ENCODE peak calls at places on chromosomes 6 and 20, in nine cellular contexts. One of them, this sample, is unnamed.
A peak's percentile ranks its signal among the peaks of the same experiment; 100 is the strongest.

GRCh38 chr6:42197574-42198362 is 3.0 kb upstream of the GUCA1B start:
- DNase-seq in NCI-H1417: no peak
- DNase-seq in ELF-1: no peak
- DNase-seq in PC-3: peak; percentile 94
- DNase-seq in HT1080: peak; percentile 78
- DNase-seq in NCI-H524 treated with DMSO at 0.1 percent for 48 hours: peak; percentile 62
- DNase-seq in dorsolateral prefrontal cortex: no peak
- DNase-seq in endodermal cell: no peak
- DNase-seq in astrocyte: peak; percentile 83
- DNase-seq in this sample: no peak

GRCh38 chr6:167898673-167899311 is 72.1 kb downstream of the AFDN start:
- DNase-seq in astrocyte: peak; percentile 39
- DNase-seq in PC-3: peak; percentile 59
- DNase-seq in ELF-1: no peak
- DNase-seq in endodermal cell: no peak
- DNase-seq in dorsolateral prefrontal cortex: no peak
- DNase-seq in HT1080: peak; percentile 33
- DNase-seq in NCI-H1417: peak; percentile 22
- DNase-seq in NCI-H524 treated with DMSO at 0.1 percent for 48 hours: no peak
- DNase-seq in this sample: no peak

GRCh38 chr6:3383525-3383924 is 73.3 kb downstream of the SLC22A23 start:
- DNase-seq in astrocyte: peak; percentile 62
- DNase-seq in ELF-1: no peak
- DNase-seq in NCI-H524 treated with DMSO at 0.1 percent for 48 hours: no peak
- DNase-seq in PC-3: peak; percentile 85
- DNase-seq in HT1080: peak; percentile 56
- DNase-seq in endodermal cell: no peak
- DNase-seq in NCI-H1417: no peak
- DNase-seq in dorsolateral prefrontal cortex: no peak
- DNase-seq in this sample: no peak

GRCh38 chr6:2768696-2769095 is 3.5 kb downstream of the WRNIP1 start:
- DNase-seq in PC-3: peak; percentile 42
- DNase-seq in astrocyte: no peak
- DNase-seq in HT1080: no peak
- DNase-seq in endodermal cell: no peak
- DNase-seq in NCI-H1417: no peak
- DNase-seq in dorsolateral prefrontal cortex: no peak
- DNase-seq in NCI-H524 treated with DMSO at 0.1 percent for 48 hours: no peak
- DNase-seq in ELF-1: no peak
- DNase-seq in this sample: no peak

GRCh38 chr6:39422273-39422672 is 99.8 kb upstream of the KCNK16 start:
- DNase-seq in NCI-H524 treated with DMSO at 0.1 percent for 48 hours: no peak
- DNase-seq in endodermal cell: no peak
- DNase-seq in HT1080: no peak
- DNase-seq in astrocyte: no peak
- DNase-seq in PC-3: no peak
- DNase-seq in dorsolateral prefrontal cortex: no peak
- DNase-seq in ELF-1: no peak
- DNase-seq in NCI-H1417: no peak
- DNase-seq in this sample: no peak

GRCh38 chr6:26056583-26057350 is 30.5 kb upstream of the HFE start:
- DNase-seq in endodermal cell: peak; percentile 68
- DNase-seq in ELF-1: peak; percentile 69
- DNase-seq in HT1080: no peak
- DNase-seq in NCI-H1417: peak; percentile 69
- DNase-seq in dorsolateral prefrontal cortex: no peak
- DNase-seq in astrocyte: no peak
- DNase-seq in NCI-H524 treated with DMSO at 0.1 percent for 48 hours: no peak
- DNase-seq in PC-3: peak; percentile 48
- DNase-seq in this sample: no peak

GRCh38 chr20:17872920-17873319 is 95.7 kb downstream of the SNX5 start:
- DNase-seq in astrocyte: no peak
- DNase-seq in NCI-H524 treated with DMSO at 0.1 percent for 48 hours: no peak
- DNase-seq in PC-3: no peak
- DNase-seq in HT1080: no peak
- DNase-seq in endodermal cell: no peak
- DNase-seq in ELF-1: no peak
- DNase-seq in dorsolateral prefrontal cortex: no peak
- DNase-seq in NCI-H1417: no peak
- DNase-seq in this sample: no peak

GRCh38 chr6:52365871-52366540 is 4.1 kb downstream of the PAQR8 start:
- DNase-seq in astrocyte: no peak
- DNase-seq in HT1080: no peak
- DNase-seq in dorsolateral prefrontal cortex: no peak
- DNase-seq in ELF-1: no peak
- DNase-seq in endodermal cell: no peak
- DNase-seq in PC-3: no peak
- DNase-seq in NCI-H524 treated with DMSO at 0.1 percent for 48 hours: no peak
- DNase-seq in NCI-H1417: no peak
- DNase-seq in this sample: no peak

GRCh38 chr6:24923885-24924401 is 11.8 kb downstream of the RIPOR2 start:
- DNase-seq in NCI-H1417: no peak
- DNase-seq in astrocyte: no peak
- DNase-seq in PC-3: no peak
- DNase-seq in HT1080: no peak
- DNase-seq in endodermal cell: peak; percentile 74
- DNase-seq in ELF-1: peak; percentile 68
- DNase-seq in dorsolateral prefrontal cortex: no peak
- DNase-seq in NCI-H524 treated with DMSO at 0.1 percent for 48 hours: no peak
- DNase-seq in this sample: peak; percentile 51

GRCh38 chr6:107132330-107132954 is 17.1 kb upstream of the BEND3 start:
- DNase-seq in dorsolateral prefrontal cortex: peak; percentile 30
- DNase-seq in astrocyte: no peak
- DNase-seq in HT1080: peak; percentile 39
- DNase-seq in PC-3: peak; percentile 53
- DNase-seq in NCI-H1417: peak; percentile 36
- DNase-seq in endodermal cell: peak; percentile 65
- DNase-seq in NCI-H524 treated with DMSO at 0.1 percent for 48 hours: no peak
- DNase-seq in ELF-1: no peak
- DNase-seq in this sample: no peak

GRCh38 chr6:87806098-87806497 is 104.1 kb upstream of the AKIRIN2 start:
- DNase-seq in dorsolateral prefrontal cortex: no peak
- DNase-seq in HT1080: no peak
- DNase-seq in PC-3: no peak
- DNase-seq in NCI-H524 treated with DMSO at 0.1 percent for 48 hours: no peak
- DNase-seq in NCI-H1417: no peak
- DNase-seq in endodermal cell: no peak
- DNase-seq in astrocyte: no peak
- DNase-seq in ELF-1: no peak
- DNase-seq in this sample: no peak

GRCh38 chr20:49397525-49397924 is 84.9 kb downstream of the KCNB1 start:
- DNase-seq in dorsolateral prefrontal cortex: no peak
- DNase-seq in PC-3: peak; percentile 50
- DNase-seq in HT1080: peak; percentile 69
- DNase-seq in astrocyte: no peak
- DNase-seq in NCI-H1417: no peak
- DNase-seq in endodermal cell: no peak
- DNase-seq in NCI-H524 treated with DMSO at 0.1 percent for 48 hours: no peak
- DNase-seq in ELF-1: peak; percentile 71
- DNase-seq in this sample: no peak

GRCh38 chr6:7087491-7087979 is 20.2 kb upstream of the RREB1 start:
- DNase-seq in endodermal cell: no peak
- DNase-seq in dorsolateral prefrontal cortex: no peak
- DNase-seq in HT1080: no peak
- DNase-seq in NCI-H524 treated with DMSO at 0.1 percent for 48 hours: no peak
- DNase-seq in NCI-H1417: no peak
- DNase-seq in PC-3: no peak
- DNase-seq in astrocyte: no peak
- DNase-seq in ELF-1: no peak
- DNase-seq in this sample: no peak

GRCh38 chr20:23415958-23416583 is 5.2 kb downstream of the NAPB start:
- DNase-seq in NCI-H1417: no peak
- DNase-seq in HT1080: no peak
- DNase-seq in NCI-H524 treated with DMSO at 0.1 percent for 48 hours: no peak
- DNase-seq in astrocyte: peak; percentile 26
- DNase-seq in endodermal cell: no peak
- DNase-seq in PC-3: no peak
- DNase-seq in ELF-1: no peak
- DNase-seq in dorsolateral prefrontal cortex: no peak
- DNase-seq in this sample: no peak

GRCh38 chr20:9903048-9903651 is 64.3 kb upstream of the PAK5 start:
- DNase-seq in NCI-H524 treated with DMSO at 0.1 percent for 48 hours: no peak
- DNase-seq in ELF-1: peak; percentile 6
- DNase-seq in endodermal cell: peak; percentile 76
- DNase-seq in NCI-H1417: no peak
- DNase-seq in dorsolateral prefrontal cortex: no peak
- DNase-seq in HT1080: no peak
- DNase-seq in astrocyte: no peak
- DNase-seq in PC-3: peak; percentile 30
- DNase-seq in this sample: peak; percentile 55

GRCh38 chr20:14700641-14700965 is 363.2 kb upstream of the FLRT3 start:
- DNase-seq in ELF-1: no peak
- DNase-seq in endodermal cell: no peak
- DNase-seq in PC-3: peak; percentile 70
- DNase-seq in HT1080: peak; percentile 53
- DNase-seq in astrocyte: peak; percentile 0
- DNase-seq in NCI-H1417: no peak
- DNase-seq in dorsolateral prefrontal cortex: peak; percentile 13
- DNase-seq in NCI-H524 treated with DMSO at 0.1 percent for 48 hours: no peak
- DNase-seq in this sample: no peak

GRCh38 chr6:100296810-100297544 is 167.7 kb downstream of the SIM1 start:
- DNase-seq in endodermal cell: no peak
- DNase-seq in NCI-H524 treated with DMSO at 0.1 percent for 48 hours: no peak
- DNase-seq in dorsolateral prefrontal cortex: no peak
- DNase-seq in ELF-1: no peak
- DNase-seq in HT1080: peak; percentile 83
- DNase-seq in astrocyte: peak; percentile 91
- DNase-seq in NCI-H1417: no peak
- DNase-seq in PC-3: peak; percentile 66
- DNase-seq in this sample: no peak

GRCh38 chr20:21395666-21396044 is 1.7 kb downstream of the NKX2-4 start:
- DNase-seq in NCI-H1417: no peak
- DNase-seq in NCI-H524 treated with DMSO at 0.1 percent for 48 hours: no peak
- DNase-seq in ELF-1: peak; percentile 55
- DNase-seq in HT1080: no peak
- DNase-seq in dorsolateral prefrontal cortex: no peak
- DNase-seq in PC-3: no peak
- DNase-seq in endodermal cell: no peak
- DNase-seq in astrocyte: no peak
- DNase-seq in this sample: peak; percentile 55

GRCh38 chr6:166253277-166254229 is 54.6 kb downstream of the PRR18 start:
- DNase-seq in NCI-H1417: no peak
- DNase-seq in astrocyte: no peak
- DNase-seq in ELF-1: peak; percentile 83
- DNase-seq in dorsolateral prefrontal cortex: no peak
- DNase-seq in PC-3: no peak
- DNase-seq in endodermal cell: peak; percentile 91
- DNase-seq in NCI-H524 treated with DMSO at 0.1 percent for 48 hours: no peak
- DNase-seq in HT1080: no peak
- DNase-seq in this sample: peak; percentile 46

GRCh38 chr20:51678041-51678697 is 90.0 kb downstream of the ATP9A start:
- DNase-seq in NCI-H524 treated with DMSO at 0.1 percent for 48 hours: peak; percentile 57
- DNase-seq in astrocyte: peak; percentile 12
- DNase-seq in HT1080: no peak
- DNase-seq in ELF-1: peak; percentile 45
- DNase-seq in dorsolateral prefrontal cortex: peak; percentile 86
- DNase-seq in PC-3: no peak
- DNase-seq in endodermal cell: no peak
- DNase-seq in NCI-H1417: peak; percentile 23
- DNase-seq in this sample: no peak

GRCh38 chr6:24394777-24395437 is 7.8 kb upstream of the MRS2 start:
- DNase-seq in astrocyte: peak; percentile 83
- DNase-seq in HT1080: peak; percentile 57
- DNase-seq in dorsolateral prefrontal cortex: no peak
- DNase-seq in endodermal cell: no peak
- DNase-seq in PC-3: peak; percentile 74
- DNase-seq in NCI-H524 treated with DMSO at 0.1 percent for 48 hours: no peak
- DNase-seq in NCI-H1417: no peak
- DNase-seq in ELF-1: no peak
- DNase-seq in this sample: no peak

This sample was measured in H9.